ENCODE peak calls at places on chromosome 13, in four cellular contexts. One of them, this sample, is unnamed.
A peak's percentile ranks its signal among the peaks of the same experiment; 100 is the strongest.

GRCh38 chr13:60137911-60138570 is 25.7 kb downstream of the DIAPH3 start:
- DNase-seq in fibroblast of the conjunctiva: no peak
- DNase-seq in H54: no peak
- DNase-seq in hypothalamus: no peak
- DNase-seq in this sample: no peak

GRCh38 chr13:30289533-30289932 is 17.8 kb downstream of the KATNAL1 start:
- DNase-seq in hypothalamus: no peak
- DNase-seq in fibroblast of the conjunctiva: no peak
- DNase-seq in H54: no peak
- DNase-seq in this sample: no peak

GRCh38 chr13:95288899-95289500 is 12.3 kb downstream of the ABCC4 start:
- DNase-seq in H54: no peak
- DNase-seq in hypothalamus: no peak
- DNase-seq in fibroblast of the conjunctiva: no peak
- DNase-seq in this sample: no peak

GRCh38 chr13:45412274-45413049 is 5.7 kb downstream of the SLC25A30 start:
- DNase-seq in H54: no peak
- DNase-seq in hypothalamus: no peak
- DNase-seq in fibroblast of the conjunctiva: no peak
- DNase-seq in this sample: no peak

GRCh38 chr13:33441015-33441414 is 155.5 kb upstream of the STARD13 start:
- DNase-seq in hypothalamus: no peak
- DNase-seq in fibroblast of the conjunctiva: no peak
- DNase-seq in H54: no peak
- DNase-seq in this sample: no peak

GRCh38 chr13:33411312-33411711 is 125.8 kb upstream of the STARD13 start:
- DNase-seq in H54: no peak
- DNase-seq in hypothalamus: no peak
- DNase-seq in fibroblast of the conjunctiva: no peak
- DNase-seq in this sample: no peak

GRCh38 chr13:50893211-50893852 is 16.3 kb upstream of the RNASEH2B start:
- DNase-seq in fibroblast of the conjunctiva: no peak
- DNase-seq in H54: no peak
- DNase-seq in hypothalamus: no peak
- DNase-seq in this sample: no peak

GRCh38 chr13:20069956-20070355 is 90.9 kb downstream of the GJA3 start:
- DNase-seq in hypothalamus: no peak
- DNase-seq in H54: no peak
- DNase-seq in fibroblast of the conjunctiva: no peak
- DNase-seq in this sample: no peak

GRCh38 chr13:23175920-23176319 is 4.9 kb upstream of the SGCG start:
- DNase-seq in H54: no peak
- DNase-seq in fibroblast of the conjunctiva: no peak
- DNase-seq in hypothalamus: no peak
- DNase-seq in this sample: no peak

GRCh38 chr13:58341318-58341717 is 709.8 kb downstream of the PCDH17 start:
- DNase-seq in H54: no peak
- DNase-seq in hypothalamus: no peak
- DNase-seq in fibroblast of the conjunctiva: no peak
- DNase-seq in this sample: no peak

GRCh38 chr13:97892717-97893116 is 60.8 kb upstream of the IPO5 start:
- DNase-seq in hypothalamus: no peak
- DNase-seq in H54: peak; percentile 51
- DNase-seq in fibroblast of the conjunctiva: no peak
- DNase-seq in this sample: no peak

GRCh38 chr13:102400619-102401125 is 1.2 kb downstream of the FGF14 start:
- DNase-seq in H54: no peak
- DNase-seq in hypothalamus: peak; percentile 28
- DNase-seq in fibroblast of the conjunctiva: no peak
- DNase-seq in this sample: peak; percentile 48

GRCh38 chr13:95437561-95437960 is 115.0 kb upstream of the CLDN10 start:
- DNase-seq in hypothalamus: no peak
- DNase-seq in fibroblast of the conjunctiva: no peak
- DNase-seq in H54: no peak
- DNase-seq in this sample: no peak

GRCh38 chr13:51632643-51633357 is 48.5 kb downstream of the WDFY2 start:
- DNase-seq in fibroblast of the conjunctiva: no peak
- DNase-seq in hypothalamus: peak; percentile 17
- DNase-seq in H54: no peak
- DNase-seq in this sample: peak; percentile 81

GRCh38 chr13:43021926-43022670 is 1.3 kb upstream of the DNAJC15 start:
- DNase-seq in H54: no peak
- DNase-seq in hypothalamus: no peak
- DNase-seq in fibroblast of the conjunctiva: peak; percentile 58
- DNase-seq in this sample: no peak

GRCh38 chr13:57633141-57633949 is 1.8 kb downstream of the PCDH17 start:
- DNase-seq in hypothalamus: peak; percentile 74
- DNase-seq in fibroblast of the conjunctiva: no peak
- DNase-seq in H54: no peak
- DNase-seq in this sample: peak; percentile 80

GRCh38 chr13:93230466-93230865 is 3.9 kb downstream of the GPC6 start:
- DNase-seq in H54: no peak
- DNase-seq in hypothalamus: no peak
- DNase-seq in fibroblast of the conjunctiva: peak; percentile 82
- DNase-seq in this sample: no peak

GRCh38 chr13:66896933-66897332 is 333.2 kb downstream of the PCDH9 start:
- DNase-seq in H54: no peak
- DNase-seq in fibroblast of the conjunctiva: no peak
- DNase-seq in hypothalamus: no peak
- DNase-seq in this sample: no peak

GRCh38 chr13:106468207-106468606 is 67.3 kb downstream of the EFNB2 start:
- DNase-seq in hypothalamus: no peak
- DNase-seq in fibroblast of the conjunctiva: no peak
- DNase-seq in H54: no peak
- DNase-seq in this sample: no peak

GRCh38 chr13:65836066-65836465 is 1394.1 kb downstream of the PCDH9 start:
- DNase-seq in H54: no peak
- DNase-seq in fibroblast of the conjunctiva: no peak
- DNase-seq in hypothalamus: no peak
- DNase-seq in this sample: no peak

GRCh38 chr13:33958964-33959363 is 141.0 kb downstream of the RFC3 start:
- DNase-seq in hypothalamus: no peak
- DNase-seq in H54: no peak
- DNase-seq in fibroblast of the conjunctiva: no peak
- DNase-seq in this sample: no peak

GRCh38 chr13:79935121-79935520 is 405.8 kb downstream of the SPRY2 start:
- DNase-seq in H54: no peak
- DNase-seq in fibroblast of the conjunctiva: no peak
- DNase-seq in hypothalamus: no peak
- DNase-seq in this sample: no peak

GRCh38 chr13:23674795-23675640 is 104.8 kb downstream of the TNFRSF19 start:
- DNase-seq in fibroblast of the conjunctiva: peak; percentile 64
- DNase-seq in hypothalamus: no peak
- DNase-seq in H54: no peak
- DNase-seq in this sample: no peak

GRCh38 chr13:27549406-27549981 is 70.8 kb downstream of the LNX2 start:
- DNase-seq in hypothalamus: no peak
- DNase-seq in H54: no peak
- DNase-seq in fibroblast of the conjunctiva: no peak
- DNase-seq in this sample: no peak